ENCODE peak calls at places on chromosomes 11 and 22, in four cellular contexts. U is Peyer's patch; N is activated CD8-positive, alpha-beta memory T cell treated with anti-CD3 and anti-CD28 coated beads, Interleukin-2, amount 10 ng/mL, durations not matched to agents 7 days and 5 days; J is Karpas-422. K is an unnamed sample.

GRCh38 chr11:2314525-2315394 is 12.9 kb downstream of the TSPAN32 start:
- DNase-seq in J (no peak), N (no peak), U (peak), K (no peak)

GRCh38 chr11:123519055-123519796 is 89.2 kb downstream of the GRAMD1B start:
- DNase-seq in N (no peak), U (no peak), J (no peak), K (no peak)

GRCh38 chr11:103326070-103326794 is 217.0 kb downstream of the DYNC2H1 start:
- DNase-seq in N (peak), J (peak), U (no peak), K (peak)

GRCh38 chr11:3014314-3014938 is 22.3 kb upstream of the NAP1L4 start:
- DNase-seq in J (no peak), U (no peak), N (peak), K (no peak)

GRCh38 chr22:50699001-50699753 is 26.6 kb downstream of the SHANK3 start:
- DNase-seq in N (no peak), U (peak), J (no peak), K (no peak)

GRCh38 chr11:8082391-8083087 is 1.5 kb downstream of the TUB start:
- DNase-seq in N (no peak), J (no peak), U (no peak), K (no peak)

GRCh38 chr11:118888398-118888797 is 4.7 kb downstream of the CXCR5 start:
- DNase-seq in J (no peak), N (no peak), U (no peak), K (no peak)

GRCh38 chr22:19103881-19104821 is 18.1 kb downstream of the DGCR2 start:
- DNase-seq in J (no peak), U (no peak), N (no peak), K (no peak)

GRCh38 chr11:77191823-77192495 is 63.9 kb downstream of the MYO7A start:
- DNase-seq in J (peak), N (peak), U (peak), K (no peak)

K was measured in BJ.